ENCODE peak calls at places on chromosome 19, in four cellular contexts. One of them, this sample, is unnamed.

GRCh38 chr19:40465025-40465780 is at the start of gene BLVRB:
- DNase-seq in activated CD4-positive, alpha-beta T cell treated with anti-CD3 and anti-CD28 coated beads for 24 hours: no peak
- DNase-seq in neural progenitor cell: no peak
- DNase-seq in aorta: no peak
- DNase-seq in this sample: no peak

GRCh38 chr19:33998739-33999345 is 173.5 kb upstream of the LSM14A start:
- DNase-seq in activated CD4-positive, alpha-beta T cell treated with anti-CD3 and anti-CD28 coated beads for 24 hours: no peak
- DNase-seq in neural progenitor cell: no peak
- DNase-seq in aorta: no peak
- DNase-seq in this sample: peak

GRCh38 chr19:39080431-39080830 is 3.7 kb upstream of the ACP7 start:
- DNase-seq in activated CD4-positive, alpha-beta T cell treated with anti-CD3 and anti-CD28 coated beads for 24 hours: no peak
- DNase-seq in neural progenitor cell: no peak
- DNase-seq in aorta: no peak
- DNase-seq in this sample: no peak

GRCh38 chr19:40464059-40465024 is 1.2 kb downstream of the BLVRB start:
- DNase-seq in activated CD4-positive, alpha-beta T cell treated with anti-CD3 and anti-CD28 coated beads for 24 hours: peak
- DNase-seq in neural progenitor cell: peak
- DNase-seq in aorta: peak
- DNase-seq in this sample: peak

GRCh38 chr19:1471514-1472107 is 7.4 kb downstream of the C19orf25 start:
- DNase-seq in activated CD4-positive, alpha-beta T cell treated with anti-CD3 and anti-CD28 coated beads for 24 hours: no peak
- DNase-seq in neural progenitor cell: peak
- DNase-seq in aorta: no peak
- DNase-seq in this sample: no peak

GRCh38 chr19:8938576-8938975 is 71.6 kb downstream of the MUC16 start:
- DNase-seq in activated CD4-positive, alpha-beta T cell treated with anti-CD3 and anti-CD28 coated beads for 24 hours: no peak
- DNase-seq in neural progenitor cell: no peak
- DNase-seq in aorta: no peak
- DNase-seq in this sample: no peak

GRCh38 chr19:32345261-32346207 is at the start of gene ZNF507:
- DNase-seq in activated CD4-positive, alpha-beta T cell treated with anti-CD3 and anti-CD28 coated beads for 24 hours: peak
- DNase-seq in neural progenitor cell: peak
- DNase-seq in aorta: peak
- DNase-seq in this sample: peak

GRCh38 chr19:32067686-32068085 is 277.7 kb upstream of the ZNF507 start:
- DNase-seq in activated CD4-positive, alpha-beta T cell treated with anti-CD3 and anti-CD28 coated beads for 24 hours: no peak
- DNase-seq in neural progenitor cell: peak
- DNase-seq in aorta: no peak
- DNase-seq in this sample: no peak

GRCh38 chr19:56015756-56016155 is 29.2 kb downstream of the NLRP5 start:
- DNase-seq in activated CD4-positive, alpha-beta T cell treated with anti-CD3 and anti-CD28 coated beads for 24 hours: no peak
- DNase-seq in neural progenitor cell: peak
- DNase-seq in aorta: no peak
- DNase-seq in this sample: no peak

GRCh38 chr19:58518261-58519086 is 1.1 kb downstream of the ZBTB45 start:
- DNase-seq in activated CD4-positive, alpha-beta T cell treated with anti-CD3 and anti-CD28 coated beads for 24 hours: no peak
- DNase-seq in neural progenitor cell: no peak
- DNase-seq in aorta: no peak
- DNase-seq in this sample: no peak

GRCh38 chr19:45130888-45131615 is 29.7 kb downstream of the NKPD1 start:
- DNase-seq in activated CD4-positive, alpha-beta T cell treated with anti-CD3 and anti-CD28 coated beads for 24 hours: no peak
- DNase-seq in neural progenitor cell: peak
- DNase-seq in aorta: no peak
- DNase-seq in this sample: peak

This sample was measured in endothelial cell of umbilical vein.